ENCODE peak calls at places on chromosomes 2 and 18, in seven cellular contexts. A, T, L, R, Q, J and H are unnamed samples.
A peak's percentile ranks its signal among the peaks of the same experiment; 100 is the strongest.

GRCh38 chr2:6986251-6986893 is 69.2 kb downstream of the RNF144A start:
- DNase-seq in A (no peak), T (no peak), L (peak; percentile 76), R (no peak), Q (peak; percentile 7), J (no peak), H (no peak)

GRCh38 chr2:63300835-63301234 is 250.2 kb downstream of the OTX1 start:
- DNase-seq in A (no peak), T (peak; percentile 33), L (no peak), R (no peak), Q (no peak), J (no peak), H (no peak)

GRCh38 chr18:11148655-11149440 is 521 bp downstream of the PIEZO2 start:
- DNase-seq in A (no peak), T (no peak), L (no peak), R (no peak), Q (no peak), J (no peak), H (peak; percentile 47)

GRCh38 chr2:43127208-43127940 is 99.0 kb downstream of the ZFP36L2 start:
- DNase-seq in A (peak; percentile 33), T (peak; percentile 33), L (peak; percentile 88), R (peak; percentile 97), Q (no peak), J (peak; percentile 84), H (peak; percentile 78)

GRCh38 chr2:54899576-54900200 is 150.6 kb downstream of the RTN4 start:
- DNase-seq in A (peak; percentile 64), T (peak; percentile 21), L (no peak), R (no peak), Q (peak; percentile 48), J (no peak), H (no peak)

GRCh38 chr2:46303822-46304221 is 6.6 kb downstream of the EPAS1 start:
- DNase-seq in A (no peak), T (no peak), L (no peak), R (no peak), Q (peak; percentile 51), J (no peak), H (no peak)

GRCh38 chr2:33034784-33035183 is 88.0 kb downstream of the LTBP1 start:
- DNase-seq in A (no peak), T (no peak), L (no peak), R (no peak), Q (peak; percentile 52), J (no peak), H (no peak)

GRCh38 chr2:41963661-41964525 is 83.9 kb upstream of the PKDCC start:
- DNase-seq in A (no peak), T (no peak), L (no peak), R (no peak), Q (peak; percentile 49), J (peak; percentile 85), H (no peak)

GRCh38 chr2:64338910-64339500 is 115.0 kb upstream of the LGALSL start:
- DNase-seq in A (no peak), T (no peak), L (no peak), R (no peak), Q (no peak), J (no peak), H (no peak)

GRCh38 chr18:49625021-49625691 is 63.3 kb downstream of the LIPG start:
- DNase-seq in A (no peak), T (no peak), L (no peak), R (no peak), Q (no peak), J (no peak), H (no peak)

GRCh38 chr18:59528866-59529265 is 168.4 kb downstream of the CCBE1 start:
- DNase-seq in A (no peak), T (no peak), L (no peak), R (no peak), Q (no peak), J (no peak), H (no peak)

GRCh38 chr2:157875720-157876065 is 437 bp downstream of the ACVR1 start:
- DNase-seq in A (peak; percentile 31), T (no peak), L (peak; percentile 50), R (peak; percentile 92), Q (peak; percentile 43), J (peak; percentile 71), H (no peak)

GRCh38 chr2:171086352-171087290 is 74.1 kb downstream of the TLK1 start:
- DNase-seq in A (peak; percentile 16), T (peak; percentile 19), L (no peak), R (no peak), Q (peak; percentile 92), J (peak; percentile 57), H (no peak)

GRCh38 chr18:44594779-44595467 is 85.8 kb upstream of the SETBP1 start:
- DNase-seq in A (no peak), T (no peak), L (no peak), R (no peak), Q (peak; percentile 78), J (no peak), H (no peak)

GRCh38 chr18:42614619-42615293 is 500.7 kb downstream of the RIT2 start:
- DNase-seq in A (no peak), T (no peak), L (no peak), R (no peak), Q (peak; percentile 74), J (no peak), H (no peak)

GRCh38 chr2:70960833-70961647 is 17.4 kb upstream of the ANKRD53 start:
- DNase-seq in A (no peak), T (no peak), L (peak; percentile 12), R (peak; percentile 73), Q (no peak), J (no peak), H (no peak)

GRCh38 chr18:41873730-41874129 is 81.3 kb upstream of the PIK3C3 start:
- DNase-seq in A (no peak), T (no peak), L (no peak), R (no peak), Q (no peak), J (no peak), H (no peak)

GRCh38 chr2:65628156-65628555 is 195.8 kb upstream of the SPRED2 start:
- DNase-seq in A (no peak), T (no peak), L (no peak), R (no peak), Q (no peak), J (no peak), H (no peak)

GRCh38 chr2:3299703-3300102 is 77.9 kb downstream of the EIPR1 start:
- DNase-seq in A (no peak), T (no peak), L (peak; percentile 40), R (no peak), Q (no peak), J (no peak), H (no peak)

GRCh38 chr2:177682006-177682405 is 289.4 kb downstream of the AGPS start:
- DNase-seq in A (no peak), T (no peak), L (no peak), R (no peak), Q (no peak), J (no peak), H (no peak)

GRCh38 chr18:3447895-3448844 is 1.8 kb upstream of the TGIF1 start:
- DNase-seq in A (peak; percentile 97), T (peak; percentile 92), L (peak; percentile 98), R (peak; percentile 96), Q (peak; percentile 99), J (peak; percentile 95), H (peak; percentile 60)

GRCh38 chr2:174364628-174365027 is 29.9 kb downstream of the SP9 start:
- DNase-seq in A (no peak), T (no peak), L (no peak), R (no peak), Q (no peak), J (no peak), H (no peak)

GRCh38 chr2:122422384-122422991 is 667.0 kb downstream of the TSN start:
- DNase-seq in A (no peak), T (no peak), L (no peak), R (no peak), Q (no peak), J (no peak), H (no peak)

GRCh38 chr2:234495801-234496441 is 960 bp downstream of the ARL4C start:
- DNase-seq in A (peak; percentile 25), T (no peak), L (peak; percentile 40), R (peak; percentile 88), Q (peak; percentile 54), J (peak; percentile 28), H (no peak)
- TF ChIP-seq POLR2A in A (no peak), T (no peak), L (no peak), R (no peak), Q (no peak), J (peak; percentile 1), H (no peak)

GRCh38 chr2:118098307-118098706 is 10.0 kb downstream of the INSIG2 start:
- DNase-seq in A (no peak), T (no peak), L (no peak), R (no peak), Q (no peak), J (no peak), H (no peak)
- TF ChIP-seq POLR2AphosphoS5 in A (no peak), T (no peak), L (no peak), R (no peak), Q (no peak), J (no peak), H (no peak)

GRCh38 chr2:233418761-233419625 is 64.7 kb downstream of the DGKD start:
- DNase-seq in A (no peak), T (peak; percentile 37), L (peak; percentile 36), R (peak; percentile 91), Q (peak; percentile 87), J (no peak), H (no peak)
- TF ChIP-seq POLR2A in A (no peak), T (no peak), L (no peak), R (no peak), Q (no peak), J (no peak), H (no peak)

GRCh38 chr2:190982263-190983034 is 31.5 kb downstream of the STAT1 start:
- DNase-seq in A (no peak), T (no peak), L (no peak), R (no peak), Q (no peak), J (no peak), H (no peak)
- TF ChIP-seq POLR2AphosphoS5 in A (no peak), T (no peak), L (no peak), R (no peak), Q (no peak), J (no peak), H (no peak)

GRCh38 chr2:96336104-96336775 is 674 bp downstream of the NCAPH start:
- DNase-seq in A (no peak), T (no peak), L (no peak), R (no peak), Q (no peak), J (no peak), H (no peak)
- TF ChIP-seq POLR2A in A (no peak), T (peak; percentile 67), L (no peak), R (no peak), Q (peak; percentile 63), J (no peak), H (no peak)

GRCh38 chr2:181231151-181231550 is 226.0 kb upstream of the ITGA4 start:
- DNase-seq in A (no peak), T (no peak), L (no peak), R (no peak), Q (no peak), J (no peak), H (no peak)

GRCh38 chr2:181231886-181232644 is 225.1 kb upstream of the ITGA4 start:
- DNase-seq in A (no peak), T (no peak), L (no peak), R (no peak), Q (no peak), J (no peak), H (no peak)

GRCh38 chr2:181235683-181236459 is 221.3 kb upstream of the ITGA4 start:
- DNase-seq in A (no peak), T (no peak), L (no peak), R (no peak), Q (no peak), J (no peak), H (peak; percentile 20)

GRCh38 chr2:181239400-181239799 is 217.8 kb upstream of the ITGA4 start:
- DNase-seq in A (no peak), T (peak; percentile 53), L (no peak), R (no peak), Q (no peak), J (no peak), H (no peak)

GRCh38 chr2:181234429-181235410 is 222.5 kb upstream of the ITGA4 start:
- DNase-seq in A (no peak), T (no peak), L (no peak), R (no peak), Q (no peak), J (no peak), H (no peak)
- TF ChIP-seq POLR2AphosphoS5 in A (no peak), T (no peak), L (no peak), R (no peak), Q (no peak), J (no peak), H (no peak)